ENCODE peak calls at places on chromosomes 12 and 14, in six cellular contexts. C is Panc1, W is dorsolateral prefrontal cortex, T is AG10803, E is cardiac muscle cell, S is lower lobe of right lung. K is an unnamed sample.

GRCh38 chr14:94612580-94613554 is 676 bp downstream of the SERPINA3 start:
- DNase-seq in T (peak), S (no peak), W (no peak), C (no peak), E (peak), K (no peak)

GRCh38 chr14:100654814-100655795 is 67.9 kb upstream of the BEGAIN start:
- DNase-seq in C (no peak), T (no peak), S (peak), W (no peak), E (no peak), K (peak)

GRCh38 chr12:68871899-68872298 is 61.1 kb downstream of the CPM start:
- DNase-seq in C (no peak), W (no peak), E (peak), S (no peak), T (no peak), K (no peak)

GRCh38 chr14:75650253-75651058 is 10.2 kb downstream of the ERG28 start:
- DNase-seq in E (no peak), T (no peak), W (no peak), C (no peak), S (no peak), K (no peak)

GRCh38 chr14:85587152-85587697 is 57.3 kb downstream of the FLRT2 start:
- DNase-seq in E (peak), W (no peak), C (no peak), T (peak), S (no peak), K (no peak)

GRCh38 chr12:106493531-106493930 is 89.3 kb upstream of the RFX4 start:
- DNase-seq in E (no peak), W (no peak), S (no peak), T (no peak), C (no peak), K (no peak)

GRCh38 chr12:68189766-68190700 is 30.5 kb upstream of the IFNG start:
- DNase-seq in W (no peak), C (no peak), E (peak), T (peak), S (no peak), K (no peak)

GRCh38 chr12:31201382-31201781 is 124.6 kb downstream of the SINHCAF start:
- DNase-seq in T (no peak), C (no peak), W (no peak), S (no peak), E (no peak), K (no peak)

GRCh38 chr12:127711108-127711507 is 555.9 kb upstream of the TMEM132C start:
- DNase-seq in W (no peak), E (no peak), C (no peak), S (no peak), T (no peak), K (no peak)

GRCh38 chr14:74488788-74489397 is 4.2 kb downstream of the NPC2 start:
- DNase-seq in T (peak), S (no peak), W (no peak), C (no peak), E (peak), K (no peak)

GRCh38 chr12:108348842-108349241 is 9.7 kb upstream of the CMKLR1 start:
- DNase-seq in S (no peak), W (no peak), C (no peak), E (no peak), T (no peak), K (no peak)

GRCh38 chr12:80033457-80033856 is 65.9 kb upstream of the OTOGL start:
- DNase-seq in C (no peak), W (no peak), E (peak), T (peak), S (no peak), K (no peak)

GRCh38 chr14:49594347-49595089 is 4.2 kb upstream of the LRR1 start:
- DNase-seq in S (no peak), E (peak), C (no peak), T (no peak), W (no peak), K (peak)

GRCh38 chr14:76696791-76697190 is 64.5 kb upstream of the VASH1 start:
- DNase-seq in C (no peak), W (no peak), E (no peak), S (no peak), T (no peak), K (no peak)

GRCh38 chr12:130819248-130819576 is 19.8 kb downstream of the STX2 start:
- DNase-seq in S (no peak), E (no peak), T (no peak), W (no peak), C (no peak), K (no peak)
- TF ChIP-seq CTCF in S (no peak), E (no peak), T (no peak), W (no peak), C (no peak), K (no peak)

DNA sequence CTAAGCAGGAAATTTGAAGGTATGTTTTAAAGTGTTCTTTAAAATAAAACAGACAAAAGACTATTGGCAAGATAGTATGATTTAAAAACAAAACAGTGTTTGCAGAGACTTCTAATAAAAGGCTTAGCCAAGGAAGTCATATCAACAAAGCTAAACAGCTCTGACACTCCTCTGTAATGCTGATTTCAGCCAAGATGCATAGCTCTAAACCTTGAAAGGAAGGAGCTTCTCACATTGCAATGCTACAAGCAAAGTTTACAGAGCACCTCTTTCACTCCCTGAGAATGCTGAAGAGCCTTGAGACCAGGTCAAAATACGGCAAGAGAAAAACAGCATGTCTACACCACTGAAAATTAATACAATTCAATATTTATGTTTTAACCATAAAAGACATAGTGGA is 51.8 kb downstream of the PARP11 start:
- DNase-seq in W (no peak), E (no peak), S (no peak), T (no peak), C (no peak), K (no peak)
- H3K4me3 ChIP-seq in W (no peak), E (no peak), S (no peak), T (no peak), C (no peak), K (no peak)

GRCh38 chr14:47278233-47278842 is 397.1 kb downstream of the MDGA2 start:
- DNase-seq in T (no peak), S (no peak), E (peak), C (no peak), W (peak), K (peak)
- TF ChIP-seq CTCF in T (peak), S (peak), E (peak), C (peak), W (peak), K (peak)

GRCh38 chr12:34107781-34108404 is 85.6 kb downstream of the ALG10 start:
- DNase-seq in E (no peak), C (no peak), T (no peak), S (no peak), W (no peak), K (no peak)
- H3K4me3 ChIP-seq in E (no peak), C (no peak), T (no peak), S (no peak), W (no peak), K (no peak)

DNA sequence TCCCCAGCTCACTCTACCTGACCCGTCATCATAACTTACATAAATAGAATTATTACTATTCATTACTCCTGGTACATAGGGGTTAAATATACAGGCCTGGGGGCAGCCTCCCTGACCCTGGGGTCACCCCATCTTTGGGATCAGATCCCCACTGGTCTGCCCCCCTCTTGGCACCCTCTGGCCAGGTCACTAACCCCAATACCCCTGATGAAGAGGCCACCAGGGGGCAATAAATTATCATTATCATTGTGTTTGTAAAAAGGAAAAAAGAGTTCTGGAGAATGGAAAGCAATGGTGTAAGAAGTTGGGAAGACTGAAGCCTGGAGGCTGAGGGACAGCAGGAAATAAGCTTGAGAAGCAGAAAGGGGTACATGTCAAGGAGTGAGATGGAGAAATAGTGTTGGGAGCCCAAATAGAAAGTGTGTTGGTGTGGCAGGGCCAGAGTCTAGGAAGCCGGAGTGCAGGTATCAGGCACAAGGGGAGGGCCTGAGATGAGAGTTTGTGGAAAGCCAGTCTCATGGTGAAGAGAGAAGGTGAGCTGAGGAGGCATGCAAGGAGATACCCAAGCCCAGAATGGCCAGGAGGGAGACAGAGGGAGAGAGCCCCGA is 6.1 kb upstream of the AAAS start:
- DNase-seq in S (no peak), T (peak), W (no peak), C (no peak), E (peak), K (no peak)
- TF ChIP-seq CTCF in S (peak), T (peak), W (peak), C (no peak), E (peak), K (no peak)

DNA sequence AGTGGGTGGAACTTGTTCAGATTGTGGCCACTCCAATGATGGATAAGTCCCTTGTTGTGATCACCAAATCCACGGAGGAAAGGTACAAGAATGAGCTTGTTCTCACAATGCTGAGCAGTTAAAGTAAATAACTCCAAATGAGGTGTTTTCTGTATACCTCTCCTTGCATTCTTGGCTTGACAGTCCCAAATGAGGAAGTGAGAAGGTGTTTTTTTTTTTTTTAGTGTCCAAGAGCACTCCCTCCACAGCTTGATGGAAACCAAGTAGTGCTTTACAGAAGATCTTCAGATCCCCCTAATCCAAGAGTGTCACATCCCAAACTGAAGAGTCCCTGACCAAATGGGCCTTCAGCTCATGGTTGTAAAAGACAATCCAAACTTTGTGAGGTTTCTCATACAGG is 153.6 kb downstream of the ATP23 start:
- DNase-seq in S (no peak), W (no peak), C (no peak), E (no peak), T (no peak), K (no peak)
- H3K4me3 ChIP-seq in S (no peak), W (no peak), C (no peak), E (no peak), T (no peak), K (no peak)